ENCODE peak calls at places on chromosomes 4 and X, in five cellular contexts. H is CD8-positive, alpha-beta T cell; Q is COR-L47; K is HTR-8/SVneo; G is hypothalamus. I is an unnamed sample.

GRCh38 chr4:103008875-103009729 is 10.4 kb downstream of the SLC9B1 start:
- DNase-seq in Q (peak; percentile 57), K (peak; percentile 46), G (no peak), H (no peak), I (no peak)

GRCh38 chr4:149029056-149029651 is 586.9 kb upstream of the NR3C2 start:
- DNase-seq in K (no peak), Q (peak; percentile 34), H (no peak), G (no peak), I (no peak)

GRCh38 chr4:47490550-47490949 is 5.5 kb downstream of the ATP10D start:
- DNase-seq in G (no peak), H (no peak), K (no peak), Q (no peak), I (no peak)

GRCh38 chr4:40152642-40153041 is 44.2 kb upstream of the RHOH start:
- DNase-seq in K (no peak), Q (no peak), H (peak; percentile 37), G (no peak), I (no peak)

GRCh38 chr4:151074416-151074916 is 25.0 kb upstream of the RPS3A start:
- DNase-seq in G (no peak), K (no peak), H (no peak), Q (no peak), I (no peak)

GRCh38 chr4:16692493-16692892 is 206.0 kb downstream of the LDB2 start:
- DNase-seq in G (no peak), Q (no peak), H (no peak), K (no peak), I (no peak)

GRCh38 chrX:78545233-78545632 is 113.9 kb downstream of the RTL3 start:
- DNase-seq in G (no peak), Q (no peak), K (no peak), H (no peak), I (no peak)

GRCh38 chrX:49829016-49829415 is at the start of gene PAGE4:
- DNase-seq in H (no peak), Q (no peak), K (no peak), G (no peak), I (no peak)

GRCh38 chr4:105092768-105093167 is 53.9 kb upstream of the TET2 start:
- DNase-seq in Q (no peak), K (no peak), G (no peak), H (no peak), I (no peak)

GRCh38 chr4:172692701-172693100 is 475.9 kb upstream of the GALNT7 start:
- DNase-seq in H (no peak), Q (no peak), G (no peak), K (no peak), I (no peak)

GRCh38 chr4:142404191-142404611 is 441.9 kb downstream of the INPP4B start:
- DNase-seq in K (peak; percentile 22), Q (no peak), G (no peak), H (no peak), I (no peak)

GRCh38 chrX:40173662-40174593 is 76.2 kb upstream of the BCOR start:
- DNase-seq in K (no peak), Q (no peak), H (peak; percentile 36), G (peak; percentile 3), I (no peak)

GRCh38 chr4:4555916-4556315 is 14.1 kb upstream of the STX18 start:
- DNase-seq in G (no peak), H (no peak), Q (no peak), K (peak; percentile 70), I (no peak)

GRCh38 chr4:6647582-6648230 is 7.2 kb downstream of the MRFAP1 start:
- DNase-seq in G (no peak), Q (no peak), K (no peak), H (no peak), I (no peak)

GRCh38 chr4:3297066-3297859 is 4.4 kb downstream of the RGS12 start:
- DNase-seq in H (no peak), Q (no peak), K (no peak), G (no peak), I (no peak)

GRCh38 chr4:167196386-167196785 is 37.9 kb downstream of the SPOCK3 start:
- DNase-seq in G (no peak), K (no peak), H (no peak), Q (no peak), I (no peak)

GRCh38 chr4:164304861-164305260 is 449.1 kb upstream of the SMIM31 start:
- DNase-seq in H (no peak), K (no peak), Q (no peak), G (no peak), I (no peak)

GRCh38 chr4:87908341-87908740 is 67.2 kb upstream of the SPP1 start:
- DNase-seq in G (no peak), H (no peak), Q (no peak), K (no peak), I (no peak)